ENCODE peak calls at places on chromosome 14, in seven cellular contexts. X, U, K, N, O, W and F are unnamed samples.

GRCh38 chr14:51776102-51776894 is 84.1 kb upstream of the GNG2 start:
- DNase-seq in K (peak), X (peak), U (peak), O (peak), N (no peak), W (peak), F (peak)

GRCh38 chr14:58078068-58078467 is 73.9 kb downstream of the ARMH4 start:
- DNase-seq in K (no peak), N (no peak), X (no peak), O (no peak), W (no peak), U (no peak), F (peak)

GRCh38 chr14:35051796-35052195 is 5.7 kb downstream of the FAM177A1 start:
- DNase-seq in O (no peak), U (no peak), K (no peak), X (peak), W (no peak), N (no peak), F (no peak)

GRCh38 chr14:34059037-34059924 is 108.4 kb upstream of the EGLN3 start:
- DNase-seq in O (no peak), W (no peak), U (no peak), X (peak), N (peak), K (no peak), F (no peak)

GRCh38 chr14:32933623-32933942 is 5.1 kb upstream of the NPAS3 start:
- DNase-seq in N (no peak), X (no peak), O (no peak), K (no peak), W (no peak), U (no peak), F (peak)

GRCh38 chr14:105348169-105348944 is 33.8 kb downstream of the PACS2 start:
- DNase-seq in N (no peak), U (no peak), X (no peak), W (no peak), K (no peak), O (no peak), F (no peak)

GRCh38 chr14:106530423-106531107 is 1004.2 kb downstream of the TMEM121 start:
- DNase-seq in X (peak), O (peak), N (no peak), K (no peak), U (no peak), W (no peak), F (no peak)

GRCh38 chr14:75277000-75277795 is 1.4 kb upstream of the FOS start:
- DNase-seq in N (peak), K (peak), X (peak), O (peak), U (peak), W (peak), F (peak)

GRCh38 chr14:89973234-89973823 is 17.6 kb downstream of the TDP1 start:
- DNase-seq in U (peak), O (peak), N (no peak), W (peak), K (peak), X (peak), F (peak)

GRCh38 chr14:64614992-64615391 is 65.2 kb downstream of the PPP1R36 start:
- DNase-seq in U (no peak), X (no peak), K (no peak), N (no peak), O (no peak), W (no peak), F (peak)

GRCh38 chr14:34056081-34056480 is 105.2 kb upstream of the EGLN3 start:
- DNase-seq in N (peak), X (no peak), O (no peak), K (no peak), W (no peak), U (no peak), F (no peak)

GRCh38 chr14:53103941-53104340 is 49.2 kb downstream of the DDHD1 start:
- DNase-seq in W (no peak), U (no peak), X (no peak), O (no peak), N (no peak), K (no peak), F (no peak)

GRCh38 chr14:53327716-53328115 is 174.6 kb upstream of the DDHD1 start:
- DNase-seq in K (no peak), W (no peak), X (no peak), U (no peak), N (no peak), O (no peak), F (peak)

GRCh38 chr14:82710257-82710841 is 1176.7 kb upstream of the SEL1L start:
- DNase-seq in W (peak), O (peak), X (peak), U (peak), N (no peak), K (peak), F (peak)

GRCh38 chr14:72666610-72667009 is 227.3 kb downstream of the DPF3 start:
- DNase-seq in U (no peak), X (peak), W (no peak), K (no peak), N (no peak), O (no peak), F (peak)

GRCh38 chr14:22168092-22168955 is 420.7 kb downstream of the DAD1 start:
- DNase-seq in K (no peak), N (no peak), W (no peak), O (no peak), X (no peak), U (no peak), F (no peak)
- TF ChIP-seq CTCF in K (no peak), N (no peak), W (no peak), O (no peak), X (no peak), U (no peak), F (no peak)

DNA sequence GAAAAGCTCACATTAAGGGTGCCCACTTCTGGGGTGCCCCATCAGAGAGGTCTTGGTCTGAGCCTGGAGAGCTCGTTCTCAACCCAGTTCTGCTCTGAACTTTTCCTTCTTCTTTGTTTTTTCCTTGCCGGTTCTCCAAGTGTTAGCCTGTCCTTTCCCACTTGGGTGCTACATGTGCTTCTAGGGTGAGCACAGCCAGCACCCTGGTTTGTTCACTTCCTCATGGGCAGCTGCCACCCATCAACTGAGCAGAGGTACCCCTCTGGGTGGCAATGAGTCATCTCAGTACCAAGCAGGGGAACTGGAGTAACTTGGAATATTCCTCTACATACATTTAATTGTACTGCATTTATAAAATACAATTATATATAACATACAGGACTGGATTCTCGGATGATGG is 3.9 kb upstream of the SYNE3 start:
- DNase-seq in U (no peak), X (no peak), N (no peak), K (no peak), O (no peak), W (no peak), F (no peak)
- H3K4me3 ChIP-seq in U (no peak), X (no peak), N (no peak), K (no peak), O (no peak), W (no peak), F (no peak)

GRCh38 chr14:100905166-100905565 is 1.6 kb upstream of the RTL1 start:
- DNase-seq in O (no peak), W (no peak), K (no peak), U (no peak), X (no peak), N (no peak), F (no peak)

GRCh38 chr14:100902792-100903191 is 730 bp downstream of the RTL1 start:
- DNase-seq in W (no peak), X (no peak), O (no peak), N (peak), K (no peak), U (no peak), F (no peak)

GRCh38 chr14:100906420-100906819 is 2.9 kb upstream of the RTL1 start:
- DNase-seq in N (no peak), O (no peak), K (no peak), U (no peak), X (no peak), W (no peak), F (no peak)

GRCh38 chr14:100903672-100904185 is at the start of gene RTL1:
- DNase-seq in O (no peak), W (peak), U (no peak), X (no peak), N (peak), K (no peak), F (no peak)

DNA sequence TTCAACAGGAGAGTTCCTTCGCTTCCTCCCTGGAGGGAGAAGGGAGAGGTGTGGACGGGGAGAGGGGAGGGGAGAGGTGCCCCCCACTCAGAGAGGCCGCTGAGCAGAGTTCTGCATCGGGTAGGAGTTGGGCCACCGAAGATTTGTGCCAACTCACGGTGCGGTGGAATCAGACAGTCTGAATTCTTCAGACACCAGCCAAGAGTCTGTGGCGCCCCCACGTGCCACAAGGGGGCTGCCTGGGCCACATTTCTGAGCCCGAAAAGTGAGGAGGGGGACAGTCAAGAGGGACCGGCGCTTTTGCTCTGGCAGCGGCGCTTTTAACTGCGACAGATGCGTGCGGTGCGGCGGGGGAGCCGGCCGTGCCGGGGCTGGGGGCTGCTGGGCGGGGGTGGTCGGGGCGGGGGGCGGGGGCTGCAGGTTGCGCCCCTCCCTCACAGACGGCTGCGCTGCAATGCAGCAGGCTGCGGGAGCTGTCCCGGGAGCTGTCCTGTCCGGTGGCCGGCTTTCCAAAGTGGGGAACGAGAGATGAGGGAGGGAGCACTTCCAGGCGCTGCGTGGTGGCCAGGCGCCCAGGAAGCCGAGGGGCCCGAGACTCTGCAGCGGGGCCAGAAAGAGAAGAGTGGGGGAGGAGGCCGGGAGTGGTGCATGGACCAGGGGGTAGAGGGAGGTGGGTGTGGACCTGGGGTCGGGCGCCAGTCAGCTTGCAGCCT is 941 bp upstream of the RTL1 start:
- DNase-seq in O (no peak), N (no peak), X (peak), U (no peak), K (no peak), W (peak), F (no peak)
- TF ChIP-seq CTCF in O (peak), N (no peak), X (peak), U (no peak), K (no peak), W (no peak), F (peak)

GRCh38 chr14:20682127-20682434 is 2.3 kb upstream of the RNASE4 start:
- DNase-seq in K (no peak), N (no peak), X (no peak), O (no peak), W (no peak), U (no peak), F (no peak)

GRCh38 chr14:20679907-20680306 is 4.5 kb upstream of the RNASE4 start:
- DNase-seq in N (no peak), O (no peak), W (peak), X (peak), U (peak), K (no peak), F (no peak)

GRCh38 chr14:20680843-20681347 is 3.5 kb upstream of the RNASE4 start:
- DNase-seq in W (no peak), K (no peak), O (no peak), N (no peak), U (no peak), X (no peak), F (no peak)

GRCh38 chr14:20681348-20682126 is 2.8 kb upstream of the RNASE4 start:
- DNase-seq in U (peak), W (peak), O (no peak), X (peak), N (peak), K (peak), F (peak)

GRCh38 chr14:20680363-20680762 is 4.0 kb upstream of the RNASE4 start:
- DNase-seq in X (no peak), U (no peak), N (no peak), K (no peak), O (no peak), W (no peak), F (no peak)
- H3K4me3 ChIP-seq in X (peak), U (no peak), N (no peak), K (no peak), O (no peak), W (no peak), F (peak)

GRCh38 chr14:61839452-61839851 is 77.2 kb downstream of the SNAPC1 start:
- DNase-seq in X (no peak), U (no peak), O (no peak), N (no peak), W (no peak), K (no peak), F (peak)

GRCh38 chr14:61836807-61837206 is 74.6 kb downstream of the SNAPC1 start:
- DNase-seq in O (no peak), X (no peak), W (no peak), U (no peak), N (no peak), K (no peak), F (no peak)

GRCh38 chr14:61838661-61839060 is 76.4 kb downstream of the SNAPC1 start:
- DNase-seq in W (no peak), N (no peak), U (no peak), O (no peak), X (no peak), K (no peak), F (no peak)

GRCh38 chr14:61836184-61836583 is 74.0 kb downstream of the SNAPC1 start:
- DNase-seq in N (no peak), K (no peak), U (no peak), X (no peak), O (no peak), W (no peak), F (no peak)

GRCh38 chr14:61837336-61838229 is 75.4 kb downstream of the SNAPC1 start:
- DNase-seq in N (no peak), W (peak), U (peak), O (peak), K (peak), X (peak), F (peak)
- TF ChIP-seq CTCF in N (peak), W (peak), U (peak), O (peak), K (peak), X (peak), F (peak)

GRCh38 chr14:92035890-92036289 is 4.0 kb downstream of the TRIP11 start:
- DNase-seq in X (no peak), W (no peak), K (no peak), U (no peak), N (no peak), O (no peak), F (no peak)

GRCh38 chr14:92039720-92040430 is at the start of gene TRIP11:
- DNase-seq in N (peak), K (peak), X (peak), O (peak), W (peak), U (peak), F (peak)

GRCh38 chr14:92040431-92041040 is 677 bp upstream of the TRIP11 start:
- DNase-seq in O (no peak), K (peak), U (no peak), W (no peak), N (peak), X (peak), F (peak)

GRCh38 chr14:92039073-92039719 is 663 bp downstream of the TRIP11 start:
- DNase-seq in N (peak), K (peak), O (peak), X (peak), W (no peak), U (no peak), F (peak)

GRCh38 chr14:92037989-92038388 is 1.9 kb downstream of the TRIP11 start:
- DNase-seq in K (no peak), X (no peak), O (no peak), N (peak), W (no peak), U (no peak), F (no peak)
- H3K4me3 ChIP-seq in K (peak), X (no peak), O (no peak), N (peak), W (peak), U (peak), F (peak)

GRCh38 chr14:54555651-54556050 is 11.3 kb upstream of the SAMD4A start:
- DNase-seq in W (no peak), K (no peak), X (peak), N (no peak), U (no peak), O (no peak), F (peak)
- TF ChIP-seq CTCF in W (no peak), K (no peak), X (peak), N (no peak), U (no peak), O (no peak), F (peak)

GRCh38 chr14:99673328-99674063 is 10.6 kb upstream of the CYP46A1 start:
- DNase-seq in W (no peak), N (no peak), X (no peak), O (no peak), K (no peak), U (no peak), F (no peak)

GRCh38 chr14:99672506-99673327 is 11.4 kb upstream of the CYP46A1 start:
- DNase-seq in N (no peak), X (no peak), W (no peak), O (no peak), K (no peak), U (no peak), F (no peak)

GRCh38 chr14:99670361-99671229 is 13.5 kb upstream of the CYP46A1 start:
- DNase-seq in K (no peak), U (no peak), W (no peak), X (no peak), N (no peak), O (no peak), F (no peak)

GRCh38 chr14:99668998-99669314 is 15.1 kb upstream of the CYP46A1 start:
- DNase-seq in W (no peak), O (peak), U (no peak), N (no peak), K (no peak), X (no peak), F (no peak)

DNA sequence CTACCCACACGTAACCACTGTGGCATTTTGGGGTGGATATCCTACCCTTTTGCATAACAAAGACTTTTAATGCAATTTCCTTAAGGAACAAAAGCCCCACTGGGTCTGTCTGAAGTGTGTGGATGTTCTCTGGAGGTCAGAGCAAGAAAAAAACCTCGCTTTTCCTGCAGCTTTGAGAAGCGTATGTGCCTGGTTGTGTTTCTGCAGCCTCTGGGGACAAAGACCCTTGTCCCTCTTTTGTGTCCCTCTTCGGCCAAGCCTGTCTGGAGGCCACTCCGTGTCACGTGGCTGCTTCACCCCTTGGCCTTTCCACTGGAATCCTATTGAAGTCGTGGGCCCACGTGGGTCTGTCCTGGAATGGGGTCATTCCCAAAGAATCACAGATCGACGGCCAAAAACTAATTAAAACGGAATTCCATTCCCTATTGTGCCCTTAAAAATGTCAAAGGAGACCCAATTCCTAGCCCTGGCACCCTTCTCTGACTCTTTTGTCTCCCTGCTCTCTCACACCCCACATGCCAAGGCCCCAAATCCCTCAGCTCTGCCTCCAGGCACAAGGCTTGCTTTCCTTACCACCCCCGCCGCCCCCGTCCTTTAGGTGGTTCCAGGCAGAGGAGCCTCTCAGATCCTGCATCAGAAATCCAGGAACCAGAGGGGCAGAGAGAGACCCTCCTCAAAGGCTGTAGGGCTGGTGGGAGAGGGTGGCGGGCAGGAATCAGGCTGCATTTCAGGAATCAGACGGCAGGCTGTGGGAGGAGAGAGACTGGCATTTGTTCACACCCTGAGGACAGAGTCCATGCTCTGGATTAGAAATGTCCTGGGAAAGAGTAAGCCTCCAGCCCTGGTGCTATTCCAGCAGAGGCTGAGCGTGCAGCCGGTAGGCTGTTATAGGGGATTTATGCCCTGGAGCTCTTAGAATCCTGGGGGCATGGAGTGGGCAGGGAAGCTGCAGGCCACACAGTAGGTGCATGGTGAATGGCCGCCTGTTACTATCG is 12.6 kb upstream of the CYP46A1 start:
- DNase-seq in W (no peak), N (no peak), X (no peak), K (no peak), O (no peak), U (no peak), F (no peak)
- H3K4me3 ChIP-seq in W (no peak), N (no peak), X (no peak), K (no peak), O (no peak), U (no peak), F (no peak)

GRCh38 chr14:103157969-103158368 is 34.7 kb downstream of the TNFAIP2 start:
- DNase-seq in N (no peak), O (no peak), X (no peak), W (no peak), U (no peak), K (no peak), F (no peak)

GRCh38 chr14:103155013-103155412 is 31.8 kb downstream of the TNFAIP2 start:
- DNase-seq in U (peak), N (no peak), K (no peak), O (peak), W (peak), X (peak), F (peak)

GRCh38 chr14:103158688-103159087 is 35.4 kb downstream of the TNFAIP2 start:
- DNase-seq in N (no peak), K (no peak), W (no peak), U (no peak), X (no peak), O (no peak), F (no peak)

GRCh38 chr14:103155826-103156394 is 32.6 kb downstream of the TNFAIP2 start:
- DNase-seq in N (no peak), K (no peak), W (no peak), U (no peak), O (no peak), X (no peak), F (no peak)

DNA sequence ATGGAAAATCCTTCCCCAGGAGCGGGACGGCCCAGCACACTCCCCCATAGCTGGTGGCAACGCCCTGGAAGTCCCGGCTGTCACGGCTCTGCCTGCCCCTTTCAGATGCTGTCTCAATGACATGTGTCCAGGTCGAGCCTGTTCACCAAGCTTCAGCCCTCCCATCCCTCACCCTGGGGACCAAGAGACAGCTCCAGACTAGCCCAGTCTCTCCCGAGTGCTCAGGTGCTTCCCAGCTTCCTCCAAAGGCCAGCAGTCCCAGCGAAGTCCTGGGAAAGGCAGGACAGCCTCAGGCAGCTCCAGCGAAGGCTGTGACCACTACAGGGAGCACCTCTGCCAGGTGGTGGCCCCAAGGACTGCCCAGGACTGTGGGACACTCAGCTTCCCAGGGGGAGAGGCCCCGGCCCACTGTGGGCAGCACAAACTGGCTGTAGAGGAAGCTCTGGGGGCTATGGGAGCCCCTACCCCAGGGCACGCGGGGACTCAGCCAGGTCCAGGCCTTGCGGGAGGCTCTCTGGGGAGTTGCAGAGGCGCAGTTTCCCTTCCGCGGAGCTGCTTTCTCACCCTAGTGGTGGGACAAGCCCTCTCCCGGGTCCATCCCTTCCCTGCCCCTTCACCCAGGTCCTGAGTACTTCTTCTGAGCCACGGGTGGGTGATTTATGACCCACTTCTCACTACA is 33.6 kb downstream of the TNFAIP2 start:
- DNase-seq in O (no peak), U (no peak), K (no peak), N (no peak), W (no peak), X (no peak), F (no peak)
- TF ChIP-seq CTCF in O (no peak), U (no peak), K (no peak), N (no peak), W (no peak), X (no peak), F (no peak)